ENCODE peak calls at places on chromosomes 12 and 14, in four cellular contexts. Q is HAP-1; S is Jurkat, Clone E6-1; J is CD4-positive, CD25-positive, alpha-beta regulatory T cell. Y is an unnamed sample.

GRCh38 chr12:51190820-51191219 is 17.9 kb upstream of the TFCP2 start:
- DNase-seq in Q (no peak), S (no peak), J (no peak), Y (no peak)

GRCh38 chr12:100808777-100809176 is 14.2 kb downstream of the ANO4 start:
- DNase-seq in Q (no peak), S (no peak), J (no peak), Y (no peak)

GRCh38 chr12:124631681-124632080 is 64.3 kb upstream of the NCOR2 start:
- DNase-seq in Q (no peak), S (no peak), J (no peak), Y (no peak)

GRCh38 chr12:69240625-69240984 is 1.2 kb downstream of the CPSF6 start:
- DNase-seq in Q (no peak), S (no peak), J (peak; percentile 47), Y (no peak)

GRCh38 chr12:59158066-59158465 is 237.8 kb upstream of the LRIG3 start:
- DNase-seq in Q (no peak), S (no peak), J (no peak), Y (no peak)

GRCh38 chr14:77498120-77498979 is at the start of gene ISM2:
- DNase-seq in Q (peak; percentile 32), S (no peak), J (no peak), Y (peak; percentile 19)

GRCh38 chr14:61296707-61297502 is 15.8 kb upstream of the TMEM30B start:
- DNase-seq in Q (peak; percentile 15), S (peak; percentile 65), J (peak; percentile 67), Y (peak; percentile 71)

GRCh38 chr12:102907918-102908317 is 9.1 kb downstream of the PAH start:
- DNase-seq in Q (no peak), S (no peak), J (no peak), Y (no peak)

GRCh38 chr12:45017916-45018315 is 33.0 kb downstream of the DBX2 start:
- DNase-seq in Q (no peak), S (no peak), J (no peak), Y (no peak)

GRCh38 chr12:89951050-89951693 is 242.5 kb upstream of the ATP2B1 start:
- DNase-seq in Q (no peak), S (no peak), J (peak; percentile 10), Y (peak; percentile 50)

GRCh38 chr14:32698831-32699230 is 239.8 kb upstream of the NPAS3 start:
- DNase-seq in Q (no peak), S (no peak), J (no peak), Y (peak; percentile 50)

GRCh38 chr14:21307641-21308040 is 27.8 kb downstream of the RPGRIP1 start:
- DNase-seq in Q (no peak), S (no peak), J (no peak), Y (no peak)

GRCh38 chr12:27907766-27908165 is 64.8 kb downstream of the PTHLH start:
- DNase-seq in Q (no peak), S (no peak), J (no peak), Y (peak; percentile 21)

GRCh38 chr12:69834147-69834546 is 9.1 kb downstream of the MYRFL start:
- DNase-seq in Q (no peak), S (no peak), J (no peak), Y (no peak)

GRCh38 chr14:23446291-23446851 is 10.9 kb upstream of the MYH7 start:
- DNase-seq in Q (no peak), S (no peak), J (no peak), Y (no peak)

GRCh38 chr12:92929957-92930356 is 862 bp upstream of the EEA1 start:
- DNase-seq in Q (no peak), S (no peak), J (no peak), Y (no peak)

GRCh38 chr12:58140395-58140794 is 199.0 kb downstream of the ATP23 start:
- DNase-seq in Q (no peak), S (no peak), J (no peak), Y (no peak)

GRCh38 chr12:107564946-107565345 is 120.7 kb upstream of the PWP1 start:
- DNase-seq in Q (no peak), S (peak; percentile 15), J (no peak), Y (peak; percentile 44)

GRCh38 chr12:123041042-123041531 is 60.6 kb downstream of the ARL6IP4 start:
- DNase-seq in Q (no peak), S (peak; percentile 85), J (no peak), Y (no peak)

GRCh38 chr14:90483551-90483950 is 86.7 kb downstream of the CALM1 start:
- DNase-seq in Q (no peak), S (peak; percentile 70), J (peak; percentile 5), Y (no peak)

GRCh38 chr12:58917699-58918334 is 2.5 kb downstream of the LRIG3 start:
- DNase-seq in Q (peak; percentile 34), S (no peak), J (no peak), Y (no peak)

GRCh38 chr14:92960706-92961566 is 38.0 kb downstream of the CHGA start:
- DNase-seq in Q (no peak), S (no peak), J (no peak), Y (peak; percentile 17)

GRCh38 chr14:104650057-104650980 is 39.1 kb upstream of the INF2 start:
- DNase-seq in Q (peak; percentile 48), S (peak; percentile 19), J (peak; percentile 39), Y (peak; percentile 58)

GRCh38 chr14:62117010-62117717 is 354.9 kb downstream of the SNAPC1 start:
- DNase-seq in Q (peak; percentile 64), S (peak; percentile 26), J (peak; percentile 12), Y (peak; percentile 56)

GRCh38 chr12:91577586-91578539 is 395.2 kb upstream of the DCN start:
- DNase-seq in Q (peak; percentile 49), S (peak; percentile 20), J (peak; percentile 47), Y (peak; percentile 45)

GRCh38 chr12:113524495-113524894 is 52.8 kb upstream of the LHX5 start:
- DNase-seq in Q (no peak), S (no peak), J (no peak), Y (no peak)

GRCh38 chr14:22337938-22338337 is 251.1 kb downstream of the DAD1 start:
- DNase-seq in Q (no peak), S (no peak), J (no peak), Y (no peak)

GRCh38 chr12:74641694-74642093 is 104.1 kb downstream of the ATXN7L3B start:
- DNase-seq in Q (no peak), S (no peak), J (no peak), Y (no peak)

GRCh38 chr14:104177411-104177810 is 39.0 kb downstream of the KIF26A start:
- DNase-seq in Q (no peak), S (no peak), J (no peak), Y (no peak)

GRCh38 chr14:51053157-51053556 is 41.7 kb downstream of the TRIM9 start:
- DNase-seq in Q (no peak), S (no peak), J (no peak), Y (no peak)

GRCh38 chr12:109777544-109777943 is 55.7 kb downstream of the TRPV4 start:
- DNase-seq in Q (peak; percentile 10), S (peak; percentile 91), J (peak; percentile 38), Y (peak; percentile 16)

GRCh38 chr14:34875031-34875922 is at the start of gene BAZ1A:
- DNase-seq in Q (peak; percentile 98), S (peak; percentile 73), J (peak; percentile 44), Y (peak; percentile 91)

GRCh38 chr14:89276424-89276975 is 140.5 kb downstream of the FOXN3 start:
- DNase-seq in Q (no peak), S (no peak), J (no peak), Y (no peak)

GRCh38 chr12:132343294-132343972 is 14.0 kb upstream of the GALNT9 start:
- DNase-seq in Q (no peak), S (no peak), J (no peak), Y (no peak)

GRCh38 chr12:93723568-93723930 is 46.4 kb downstream of the CRADD start:
- DNase-seq in Q (no peak), S (no peak), J (no peak), Y (no peak)

GRCh38 chr14:24665440-24665991 is 31.5 kb upstream of the GZMB start:
- DNase-seq in Q (no peak), S (peak; percentile 41), J (no peak), Y (no peak)
- H3K4me3 ChIP-seq in Q (no peak overlapping the region), S (no peak overlapping the region), J (peak overlapping the region; percentile 58), Y (no peak overlapping the region)

DNA sequence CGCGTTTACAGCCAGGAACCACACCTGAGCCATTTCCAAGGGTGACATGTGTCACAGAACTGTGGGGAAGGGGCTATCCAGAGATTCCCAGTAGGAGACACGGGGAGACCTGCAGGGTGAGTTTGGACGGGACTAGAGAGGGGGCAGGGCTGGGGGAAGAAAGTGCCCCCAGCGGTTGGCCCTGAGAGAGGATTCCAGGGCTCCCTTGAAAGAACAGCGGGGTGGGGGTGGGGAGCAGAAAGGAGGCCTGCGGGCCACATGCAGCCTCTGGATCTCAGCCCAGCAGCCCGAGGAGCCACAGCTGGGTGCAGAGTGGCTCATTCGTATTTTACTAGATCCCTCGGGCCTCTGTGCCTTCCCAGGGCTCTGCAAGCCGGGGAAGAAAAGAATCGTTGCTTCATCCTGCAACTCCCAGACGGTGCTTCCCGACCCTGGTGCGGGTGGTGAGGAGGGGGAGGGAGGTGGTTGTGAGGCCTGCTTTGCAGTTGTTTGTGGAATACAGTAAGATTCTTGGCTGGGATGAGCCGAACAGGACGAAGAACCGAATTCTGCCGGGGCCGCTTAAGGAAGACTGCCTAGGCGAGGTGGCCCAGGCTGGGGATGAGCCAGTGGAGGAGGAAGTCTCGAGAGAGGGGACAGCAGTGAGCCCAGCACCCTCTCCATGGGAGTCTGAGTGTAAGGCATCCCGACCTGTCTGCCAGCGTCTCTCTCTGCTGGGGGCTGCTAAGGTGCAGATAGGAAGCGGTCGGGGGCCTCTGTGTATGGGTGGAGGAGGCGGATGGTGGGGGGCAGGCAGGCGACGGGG is 36.1 kb upstream of the ANKRD9 start:
- DNase-seq in Q (no peak), S (no peak), J (no peak), Y (peak; percentile 36)
- H3K4me3 ChIP-seq in Q (no peak overlapping the region), S (no peak overlapping the region), J (no peak overlapping the region), Y (no peak overlapping the region)

GRCh38 chr14:95533391-95533821 is 1.4 kb upstream of the GLRX5 start:
- DNase-seq in Q (peak; percentile 63), S (no peak), J (no peak), Y (peak; percentile 67)

GRCh38 chr14:95533822-95534221 is 1.0 kb upstream of the GLRX5 start:
- DNase-seq in Q (no peak), S (no peak), J (no peak), Y (no peak)

GRCh38 chr14:95530461-95531170 is 4.2 kb upstream of the GLRX5 start:
- DNase-seq in Q (no peak), S (no peak), J (no peak), Y (no peak)

GRCh38 chr14:95529242-95529641 is 5.6 kb upstream of the GLRX5 start:
- DNase-seq in Q (no peak), S (no peak), J (no peak), Y (no peak)

DNA sequence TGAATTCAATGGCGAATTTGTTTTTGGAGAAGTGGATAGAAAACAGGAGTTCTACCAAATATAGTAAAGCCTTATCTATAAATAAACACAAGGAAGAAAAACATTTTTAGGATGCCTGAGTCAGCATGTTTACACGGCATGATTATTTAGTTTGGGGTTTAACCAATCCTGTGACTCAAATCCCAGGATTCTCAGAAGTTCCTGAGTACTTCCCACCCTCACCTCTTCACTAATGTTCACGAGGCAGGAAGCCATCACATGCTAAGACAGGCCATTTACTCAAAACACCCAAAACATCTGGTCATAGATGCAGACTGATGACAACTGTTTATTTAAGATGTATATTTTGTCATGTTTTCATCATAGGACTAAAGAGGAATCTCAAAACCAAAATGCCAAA is 3.4 kb upstream of the GLRX5 start:
- DNase-seq in Q (no peak), S (no peak), J (no peak), Y (peak; percentile 73)
- H3K4me3 ChIP-seq in Q (no peak overlapping the region), S (no peak overlapping the region), J (peak overlapping the region; percentile 4), Y (no peak overlapping the region)

DNA sequence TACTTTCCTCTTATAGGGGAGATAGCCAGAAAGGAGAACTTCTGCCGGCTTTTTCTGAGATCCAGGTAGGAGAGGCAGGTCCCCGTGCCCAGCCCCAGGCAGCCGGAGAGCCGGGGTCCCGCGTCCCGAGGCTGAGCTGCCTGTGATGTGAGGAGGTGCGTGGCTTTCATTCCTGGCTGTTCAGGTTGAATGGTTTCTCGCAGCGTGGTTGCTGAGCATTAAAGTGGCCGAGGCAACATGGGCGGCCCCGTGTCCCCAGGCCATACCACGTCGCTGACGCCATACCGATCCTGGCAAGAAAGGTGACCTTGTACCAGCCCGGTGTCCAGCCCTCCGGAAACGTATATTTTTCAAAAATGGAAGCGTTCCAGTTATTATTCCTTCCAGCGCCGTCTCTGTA is 116.7 kb upstream of the MYL2 start:
- DNase-seq in Q (no peak), S (no peak), J (no peak), Y (no peak)
- H3K4me3 ChIP-seq in Q (no peak overlapping the region), S (no peak overlapping the region), J (no peak overlapping the region), Y (no peak overlapping the region)